ENCODE peak calls at places on chromosomes 13 and 19, in ten cellular contexts. One of them, this sample, is unnamed. For H3K36me3, the result is how much of the 10 kb centered on the place peaks cover.

GRCh38 chr13:49183672-49184315 is 36.3 kb upstream of the MLNR start:
- DNase-seq in Peyer's patch: no peak
- DNase-seq in esophagus muscularis mucosa: no peak
- DNase-seq in HCT116: no peak
- DNase-seq in esophagus squamous epithelium: no peak
- DNase-seq in adrenal gland: no peak
- DNase-seq in transverse colon: no peak
- DNase-seq in endothelial cell of umbilical vein: peak
- DNase-seq in breast epithelium: no peak
- DNase-seq in tibial nerve: no peak
- DNase-seq in this sample: no peak

GRCh38 chr13:32734511-32734910 is 148.3 kb downstream of the PDS5B start:
- DNase-seq in Peyer's patch: no peak
- DNase-seq in esophagus muscularis mucosa: no peak
- DNase-seq in HCT116: no peak
- DNase-seq in esophagus squamous epithelium: no peak
- DNase-seq in adrenal gland: no peak
- DNase-seq in transverse colon: no peak
- DNase-seq in endothelial cell of umbilical vein: peak
- DNase-seq in breast epithelium: no peak
- DNase-seq in tibial nerve: no peak
- DNase-seq in this sample: no peak

GRCh38 chr13:34911159-34911558 is 30.9 kb upstream of the NBEA start:
- DNase-seq in Peyer's patch: no peak
- DNase-seq in esophagus muscularis mucosa: no peak
- DNase-seq in HCT116: no peak
- DNase-seq in esophagus squamous epithelium: no peak
- DNase-seq in adrenal gland: no peak
- DNase-seq in transverse colon: no peak
- DNase-seq in endothelial cell of umbilical vein: no peak
- DNase-seq in breast epithelium: no peak
- DNase-seq in tibial nerve: no peak
- DNase-seq in this sample: no peak

GRCh38 chr13:74191036-74191809 is 57.0 kb upstream of the KLF12 start:
- DNase-seq in Peyer's patch: no peak
- DNase-seq in esophagus muscularis mucosa: no peak
- DNase-seq in HCT116: no peak
- DNase-seq in esophagus squamous epithelium: no peak
- DNase-seq in adrenal gland: no peak
- DNase-seq in transverse colon: no peak
- DNase-seq in endothelial cell of umbilical vein: peak
- DNase-seq in breast epithelium: no peak
- DNase-seq in tibial nerve: no peak
- DNase-seq in this sample: no peak

GRCh38 chr13:26117620-26118019 is 65.8 kb upstream of the SHISA2 start:
- DNase-seq in Peyer's patch: no peak
- DNase-seq in esophagus muscularis mucosa: no peak
- DNase-seq in HCT116: no peak
- DNase-seq in esophagus squamous epithelium: no peak
- DNase-seq in adrenal gland: no peak
- DNase-seq in transverse colon: no peak
- DNase-seq in endothelial cell of umbilical vein: no peak
- DNase-seq in breast epithelium: no peak
- DNase-seq in tibial nerve: no peak
- DNase-seq in this sample: no peak

GRCh38 chr19:44959691-44960090 is 4.5 kb downstream of the CLPTM1 start:
- DNase-seq in Peyer's patch: no peak
- DNase-seq in esophagus muscularis mucosa: no peak
- DNase-seq in HCT116: no peak
- DNase-seq in esophagus squamous epithelium: no peak
- DNase-seq in adrenal gland: no peak
- DNase-seq in transverse colon: no peak
- DNase-seq in endothelial cell of umbilical vein: no peak
- DNase-seq in breast epithelium: no peak
- DNase-seq in tibial nerve: no peak
- DNase-seq in this sample: no peak

GRCh38 chr19:32864318-32865007 is 5.1 kb downstream of the SLC7A9 start:
- DNase-seq in Peyer's patch: no peak
- DNase-seq in esophagus muscularis mucosa: no peak
- DNase-seq in HCT116: no peak
- DNase-seq in esophagus squamous epithelium: no peak
- DNase-seq in adrenal gland: no peak
- DNase-seq in transverse colon: no peak
- DNase-seq in endothelial cell of umbilical vein: no peak
- DNase-seq in breast epithelium: no peak
- DNase-seq in tibial nerve: no peak
- DNase-seq in this sample: no peak

GRCh38 chr13:78604782-78605611 is 1.6 kb upstream of the POU4F1 start:
- DNase-seq in Peyer's patch: no peak
- DNase-seq in esophagus muscularis mucosa: no peak
- DNase-seq in HCT116: no peak
- DNase-seq in esophagus squamous epithelium: no peak
- DNase-seq in adrenal gland: no peak
- DNase-seq in transverse colon: no peak
- DNase-seq in endothelial cell of umbilical vein: no peak
- DNase-seq in breast epithelium: no peak
- DNase-seq in tibial nerve: no peak
- DNase-seq in this sample: no peak

GRCh38 chr13:42279080-42279479 is 7.1 kb downstream of the AKAP11 start:
- DNase-seq in Peyer's patch: peak
- DNase-seq in esophagus muscularis mucosa: no peak
- DNase-seq in HCT116: no peak
- DNase-seq in esophagus squamous epithelium: no peak
- DNase-seq in adrenal gland: no peak
- DNase-seq in transverse colon: no peak
- DNase-seq in endothelial cell of umbilical vein: no peak
- DNase-seq in breast epithelium: no peak
- DNase-seq in tibial nerve: no peak
- DNase-seq in this sample: no peak

GRCh38 chr13:34002141-34002540 is 184.2 kb downstream of the RFC3 start:
- DNase-seq in Peyer's patch: no peak
- DNase-seq in esophagus muscularis mucosa: no peak
- DNase-seq in HCT116: no peak
- DNase-seq in esophagus squamous epithelium: no peak
- DNase-seq in adrenal gland: no peak
- DNase-seq in transverse colon: no peak
- DNase-seq in endothelial cell of umbilical vein: no peak
- DNase-seq in breast epithelium: no peak
- DNase-seq in tibial nerve: no peak
- DNase-seq in this sample: no peak

GRCh38 chr19:4373601-4374441 is 26.5 kb downstream of the SH3GL1 start:
- DNase-seq in Peyer's patch: no peak
- DNase-seq in esophagus muscularis mucosa: no peak
- DNase-seq in HCT116: no peak
- DNase-seq in esophagus squamous epithelium: no peak
- DNase-seq in adrenal gland: peak
- DNase-seq in transverse colon: no peak
- DNase-seq in endothelial cell of umbilical vein: no peak
- DNase-seq in breast epithelium: no peak
- DNase-seq in tibial nerve: no peak
- DNase-seq in this sample: no peak

GRCh38 chr19:6767357-6768235 is at the start of gene SH2D3A:
- DNase-seq in Peyer's patch: peak
- DNase-seq in esophagus muscularis mucosa: no peak
- DNase-seq in HCT116: peak
- DNase-seq in esophagus squamous epithelium: peak
- DNase-seq in adrenal gland: peak
- DNase-seq in transverse colon: peak
- DNase-seq in endothelial cell of umbilical vein: peak
- DNase-seq in breast epithelium: peak
- DNase-seq in tibial nerve: no peak
- DNase-seq in this sample: peak

GRCh38 chr19:8451885-8452284 is 7.1 kb downstream of the HNRNPM start:
- DNase-seq in Peyer's patch: no peak
- DNase-seq in esophagus muscularis mucosa: no peak
- DNase-seq in HCT116: no peak
- DNase-seq in esophagus squamous epithelium: no peak
- DNase-seq in adrenal gland: no peak
- DNase-seq in transverse colon: no peak
- DNase-seq in endothelial cell of umbilical vein: no peak
- DNase-seq in breast epithelium: no peak
- DNase-seq in tibial nerve: no peak
- DNase-seq in this sample: no peak

GRCh38 chr19:51488491-51488890 is 10.2 kb downstream of the CEACAM18 start:
- DNase-seq in Peyer's patch: no peak
- DNase-seq in esophagus muscularis mucosa: no peak
- DNase-seq in HCT116: no peak
- DNase-seq in esophagus squamous epithelium: no peak
- DNase-seq in adrenal gland: no peak
- DNase-seq in transverse colon: no peak
- DNase-seq in endothelial cell of umbilical vein: no peak
- DNase-seq in breast epithelium: no peak
- DNase-seq in tibial nerve: no peak
- DNase-seq in this sample: no peak

GRCh38 chr19:40798997-40799557 is at the start of gene EGLN2:
- DNase-seq in Peyer's patch: no peak
- DNase-seq in esophagus muscularis mucosa: no peak
- DNase-seq in HCT116: no peak
- DNase-seq in esophagus squamous epithelium: no peak
- DNase-seq in adrenal gland: no peak
- DNase-seq in transverse colon: no peak
- DNase-seq in endothelial cell of umbilical vein: peak
- DNase-seq in breast epithelium: no peak
- DNase-seq in tibial nerve: no peak
- DNase-seq in this sample: no peak

GRCh38 chr13:59837101-59837500 is 326.6 kb downstream of the DIAPH3 start:
- DNase-seq in Peyer's patch: no peak
- DNase-seq in esophagus muscularis mucosa: no peak
- DNase-seq in HCT116: no peak
- DNase-seq in esophagus squamous epithelium: no peak
- DNase-seq in adrenal gland: no peak
- DNase-seq in transverse colon: no peak
- DNase-seq in endothelial cell of umbilical vein: no peak
- DNase-seq in breast epithelium: no peak
- DNase-seq in tibial nerve: no peak
- DNase-seq in this sample: no peak
- TF ChIP-seq CTCF in Peyer's patch: no peak
- TF ChIP-seq CTCF in esophagus muscularis mucosa: no peak
- TF ChIP-seq CTCF in HCT116: no peak
- TF ChIP-seq CTCF in esophagus squamous epithelium: no peak
- TF ChIP-seq CTCF in adrenal gland: no peak
- TF ChIP-seq CTCF in transverse colon: no peak
- TF ChIP-seq CTCF in endothelial cell of umbilical vein: no peak
- TF ChIP-seq CTCF in breast epithelium: no peak
- TF ChIP-seq CTCF in tibial nerve: no peak
- TF ChIP-seq CTCF in this sample: no peak

DNA sequence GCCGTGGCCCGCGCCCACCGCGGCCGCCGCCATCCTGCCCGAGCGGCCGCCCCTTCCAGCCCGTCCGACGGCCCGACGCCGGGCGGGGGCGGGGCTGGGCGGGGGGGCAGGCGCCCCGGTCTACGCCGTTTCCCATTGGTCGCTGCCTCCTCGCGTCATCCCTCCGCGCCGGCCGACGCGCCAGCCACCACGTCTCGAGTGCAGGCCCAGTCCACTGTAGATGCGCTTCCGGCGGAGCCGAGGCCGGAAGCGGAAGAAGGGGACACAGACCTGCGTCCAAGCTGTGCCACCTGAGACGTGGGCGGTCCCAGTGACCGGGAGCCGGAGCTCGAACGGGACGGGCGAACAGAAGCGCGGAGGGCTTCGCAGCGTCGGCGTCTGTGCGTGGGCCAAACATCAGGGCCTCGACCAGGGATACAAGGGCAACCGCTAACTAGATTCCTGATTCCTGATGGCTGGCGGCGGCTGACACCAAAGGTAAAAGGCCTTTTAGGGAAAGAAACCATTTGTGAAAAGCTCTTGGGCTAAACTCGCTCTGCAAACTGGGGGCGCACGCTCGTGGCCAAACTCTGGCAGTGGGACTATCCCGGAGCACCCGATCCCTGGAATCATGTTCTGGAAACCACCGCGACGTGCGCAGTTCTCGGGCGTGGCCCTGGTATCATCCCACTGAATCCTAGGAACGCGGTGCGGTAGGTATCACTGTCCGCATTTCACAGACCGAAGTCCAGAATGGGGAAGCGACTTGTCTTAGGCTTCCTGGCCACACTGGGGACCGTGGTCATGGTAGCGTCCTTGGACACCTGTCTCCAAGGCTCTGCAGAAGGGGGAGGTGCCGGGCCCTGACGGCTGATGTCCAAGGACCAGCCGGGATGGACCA is at the start of gene SLC35E1:
- DNase-seq in Peyer's patch: peak
- DNase-seq in esophagus muscularis mucosa: peak
- DNase-seq in HCT116: peak
- DNase-seq in esophagus squamous epithelium: peak
- DNase-seq in adrenal gland: peak
- DNase-seq in transverse colon: peak
- DNase-seq in endothelial cell of umbilical vein: peak
- DNase-seq in breast epithelium: peak
- DNase-seq in tibial nerve: peak
- DNase-seq in this sample: peak
- TF ChIP-seq POLR2A in Peyer's patch: peak
- TF ChIP-seq POLR2A in esophagus muscularis mucosa: peak
- TF ChIP-seq POLR2A in HCT116: peak
- TF ChIP-seq POLR2A in esophagus squamous epithelium: peak
- TF ChIP-seq POLR2A in adrenal gland: peak
- TF ChIP-seq POLR2A in transverse colon: peak
- TF ChIP-seq POLR2A in endothelial cell of umbilical vein: no peak
- TF ChIP-seq POLR2A in breast epithelium: peak
- TF ChIP-seq POLR2A in tibial nerve: peak
- TF ChIP-seq POLR2A in this sample: peak

DNA sequence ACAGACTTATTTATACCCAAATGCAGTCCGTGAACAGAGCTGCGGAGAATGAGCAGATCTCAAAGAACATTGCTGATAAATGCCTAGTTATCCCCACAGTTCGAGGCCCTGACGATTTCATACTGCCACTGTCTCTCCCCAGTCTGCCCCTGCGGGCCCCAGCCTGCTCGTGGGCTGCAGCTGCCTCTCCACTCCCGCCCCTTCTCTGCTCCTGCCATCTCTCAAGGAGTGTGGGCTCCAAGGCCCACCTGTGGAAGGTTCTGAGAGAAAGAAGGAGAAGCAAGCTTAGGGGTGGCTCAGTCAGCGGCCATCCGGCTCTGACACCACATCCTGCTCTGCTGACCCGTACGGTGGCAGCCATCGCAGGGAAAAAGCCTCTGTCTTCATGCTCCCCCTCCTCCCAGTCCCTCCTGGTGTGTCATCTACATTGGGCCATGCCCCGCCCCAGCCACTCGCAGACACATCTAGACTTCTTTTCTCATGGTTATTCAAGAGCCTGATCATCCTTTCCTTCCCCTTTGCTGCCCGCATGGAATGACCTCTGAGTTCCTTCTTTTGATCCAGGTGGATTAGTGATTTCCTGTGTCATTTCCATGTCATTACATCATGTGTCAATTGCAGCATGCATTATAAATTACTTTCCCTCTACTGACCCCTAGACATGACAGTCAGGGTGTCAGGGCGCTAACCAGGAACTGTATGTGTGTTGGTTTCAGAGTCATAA is 51.9 kb downstream of the EPS15L1 start:
- DNase-seq in Peyer's patch: no peak
- DNase-seq in esophagus muscularis mucosa: no peak
- DNase-seq in HCT116: no peak
- DNase-seq in esophagus squamous epithelium: no peak
- DNase-seq in adrenal gland: no peak
- DNase-seq in transverse colon: no peak
- DNase-seq in endothelial cell of umbilical vein: peak
- DNase-seq in breast epithelium: no peak
- DNase-seq in tibial nerve: no peak
- DNase-seq in this sample: no peak
- H3K36me3 ChIP-seq in Peyer's patch: under half
- H3K36me3 ChIP-seq in esophagus muscularis mucosa: half or more
- H3K36me3 ChIP-seq in HCT116: under half
- H3K36me3 ChIP-seq in esophagus squamous epithelium: half or more
- H3K36me3 ChIP-seq in adrenal gland: under half
- H3K36me3 ChIP-seq in transverse colon: under half
- H3K36me3 ChIP-seq in endothelial cell of umbilical vein: under half
- H3K36me3 ChIP-seq in breast epithelium: under half
- H3K36me3 ChIP-seq in tibial nerve: half or more
- H3K36me3 ChIP-seq in this sample: under half

GRCh38 chr13:41061075-41061913 is at the start of gene WBP4:
- DNase-seq in Peyer's patch: peak
- DNase-seq in esophagus muscularis mucosa: peak
- DNase-seq in HCT116: peak
- DNase-seq in esophagus squamous epithelium: peak
- DNase-seq in adrenal gland: peak
- DNase-seq in transverse colon: peak
- DNase-seq in endothelial cell of umbilical vein: peak
- DNase-seq in breast epithelium: peak
- DNase-seq in tibial nerve: peak
- DNase-seq in this sample: peak
- TF ChIP-seq CTCF in Peyer's patch: no peak
- TF ChIP-seq CTCF in esophagus muscularis mucosa: no peak
- TF ChIP-seq CTCF in HCT116: no peak
- TF ChIP-seq CTCF in esophagus squamous epithelium: peak
- TF ChIP-seq CTCF in adrenal gland: no peak
- TF ChIP-seq CTCF in transverse colon: no peak
- TF ChIP-seq CTCF in endothelial cell of umbilical vein: peak
- TF ChIP-seq CTCF in breast epithelium: peak
- TF ChIP-seq CTCF in tibial nerve: no peak
- TF ChIP-seq CTCF in this sample: no peak

This sample was measured in body of pancreas.